ENCODE peak calls at places on chromosomes 13 and 19, in six cellular contexts. J, H, D, G, F and W are unnamed samples.

GRCh38 chr13:37277007-37277406 is 171.5 kb upstream of the CSNK1A1L start:
- DNase-seq in J (no peak), H (no peak), D (no peak), G (no peak), F (no peak), W (no peak)

GRCh38 chr19:1941146-1942077 is at the start of gene CSNK1G2:
- DNase-seq in J (no peak), H (no peak), D (no peak), G (no peak), F (no peak), W (no peak)

GRCh38 chr13:40388617-40389016 is 277.8 kb downstream of the FOXO1 start:
- DNase-seq in J (no peak), H (peak; percentile 96), D (no peak), G (no peak), F (peak; percentile 13), W (peak; percentile 55)

GRCh38 chr13:32804673-32805260 is 211.5 kb upstream of the KL start:
- DNase-seq in J (no peak), H (no peak), D (peak; percentile 14), G (no peak), F (no peak), W (no peak)

GRCh38 chr13:27783111-27783510 is 9.2 kb upstream of the GSX1 start:
- DNase-seq in J (no peak), H (peak; percentile 16), D (no peak), G (no peak), F (peak; percentile 3), W (no peak)

GRCh38 chr19:3508771-3509535 is 2.8 kb downstream of the FZR1 start:
- DNase-seq in J (no peak), H (no peak), D (no peak), G (no peak), F (no peak), W (no peak)

GRCh38 chr13:33349996-33350826 is 64.7 kb upstream of the STARD13 start:
- DNase-seq in J (peak; percentile 12), H (no peak), D (peak; percentile 40), G (no peak), F (peak; percentile 21), W (peak; percentile 46)

GRCh38 chr13:46544811-46545210 is 8.2 kb upstream of the LRCH1 start:
- DNase-seq in J (no peak), H (no peak), D (no peak), G (no peak), F (no peak), W (no peak)

GRCh38 chr13:21203132-21203531 is 26.7 kb downstream of the MRPL57 start:
- DNase-seq in J (no peak), H (no peak), D (no peak), G (no peak), F (no peak), W (no peak)

GRCh38 chr19:28426902-28427232 is 786.1 kb downstream of the UQCRFS1 start:
- DNase-seq in J (no peak), H (no peak), D (peak; percentile 43), G (peak; percentile 58), F (peak; percentile 16), W (no peak)

GRCh38 chr13:95385808-95386207 is 84.6 kb upstream of the ABCC4 start:
- DNase-seq in J (no peak), H (no peak), D (peak; percentile 46), G (no peak), F (no peak), W (peak; percentile 49)

GRCh38 chr13:106376411-106377112 is 158.9 kb downstream of the EFNB2 start:
- DNase-seq in J (no peak), H (peak; percentile 24), D (peak; percentile 98), G (peak; percentile 84), F (peak; percentile 87), W (no peak)

GRCh38 chr13:40613192-40613818 is 53.1 kb downstream of the FOXO1 start:
- DNase-seq in J (no peak), H (peak; percentile 89), D (no peak), G (no peak), F (no peak), W (peak; percentile 66)

GRCh38 chr13:44649118-44649455 is 73.0 kb upstream of the TSC22D1 start:
- DNase-seq in J (no peak), H (peak; percentile 69), D (no peak), G (no peak), F (no peak), W (no peak)

GRCh38 chr19:42568006-42568405 is 26.7 kb downstream of the CEACAM8 start:
- DNase-seq in J (no peak), H (no peak), D (no peak), G (no peak), F (no peak), W (no peak)

GRCh38 chr19:12838893-12839656 is 760 bp downstream of the MAST1 start:
- DNase-seq in J (no peak), H (no peak), D (no peak), G (no peak), F (no peak), W (no peak)

GRCh38 chr13:27124571-27124970 is 47.0 kb downstream of the USP12 start:
- DNase-seq in J (no peak), H (no peak), D (no peak), G (no peak), F (no peak), W (no peak)

GRCh38 chr13:41465215-41465907 is 8.0 kb downstream of the RGCC start:
- DNase-seq in J (no peak), H (peak; percentile 95), D (peak; percentile 91), G (peak; percentile 57), F (peak; percentile 70), W (peak; percentile 97)

GRCh38 chr19:40822161-40822560 is 23.2 kb downstream of the EGLN2 start:
- DNase-seq in J (no peak), H (no peak), D (no peak), G (no peak), F (no peak), W (peak; percentile 41)

GRCh38 chr13:84609716-84610115 is 727.4 kb upstream of the SLITRK1 start:
- DNase-seq in J (no peak), H (no peak), D (peak; percentile 76), G (peak; percentile 66), F (peak; percentile 4), W (no peak)

GRCh38 chr13:68076046-68076445 is 845.9 kb upstream of the PCDH9 start:
- DNase-seq in J (no peak), H (no peak), D (no peak), G (no peak), F (no peak), W (no peak)

GRCh38 chr13:47859129-47859528 is 141.9 kb downstream of the SUCLA2 start:
- DNase-seq in J (no peak), H (no peak), D (peak; percentile 40), G (no peak), F (peak; percentile 77), W (no peak)

GRCh38 chr19:40278361-40279045 is 6.6 kb downstream of the AKT2 start:
- DNase-seq in J (no peak), H (no peak), D (peak; percentile 20), G (no peak), F (no peak), W (no peak)

GRCh38 chr13:88456155-88456554 is 785.0 kb downstream of the SLITRK5 start:
- DNase-seq in J (no peak), H (no peak), D (no peak), G (no peak), F (no peak), W (no peak)

GRCh38 chr19:29119582-29119981 is 93.4 kb downstream of the UQCRFS1 start:
- DNase-seq in J (no peak), H (no peak), D (peak; percentile 10), G (no peak), F (no peak), W (no peak)

GRCh38 chr19:41998246-41999020 is 4.4 kb upstream of the ATP1A3 start:
- DNase-seq in J (peak; percentile 72), H (peak; percentile 49), D (peak; percentile 34), G (no peak), F (peak; percentile 42), W (no peak)

GRCh38 chr13:29439601-29440381 is 155.7 kb downstream of the SLC7A1 start:
- DNase-seq in J (no peak), H (no peak), D (peak; percentile 35), G (no peak), F (no peak), W (no peak)

GRCh38 chr13:50805805-50806204 is 37.7 kb downstream of the DLEU7 start:
- DNase-seq in J (no peak), H (no peak), D (peak; percentile 32), G (no peak), F (peak; percentile 24), W (no peak)

DNA sequence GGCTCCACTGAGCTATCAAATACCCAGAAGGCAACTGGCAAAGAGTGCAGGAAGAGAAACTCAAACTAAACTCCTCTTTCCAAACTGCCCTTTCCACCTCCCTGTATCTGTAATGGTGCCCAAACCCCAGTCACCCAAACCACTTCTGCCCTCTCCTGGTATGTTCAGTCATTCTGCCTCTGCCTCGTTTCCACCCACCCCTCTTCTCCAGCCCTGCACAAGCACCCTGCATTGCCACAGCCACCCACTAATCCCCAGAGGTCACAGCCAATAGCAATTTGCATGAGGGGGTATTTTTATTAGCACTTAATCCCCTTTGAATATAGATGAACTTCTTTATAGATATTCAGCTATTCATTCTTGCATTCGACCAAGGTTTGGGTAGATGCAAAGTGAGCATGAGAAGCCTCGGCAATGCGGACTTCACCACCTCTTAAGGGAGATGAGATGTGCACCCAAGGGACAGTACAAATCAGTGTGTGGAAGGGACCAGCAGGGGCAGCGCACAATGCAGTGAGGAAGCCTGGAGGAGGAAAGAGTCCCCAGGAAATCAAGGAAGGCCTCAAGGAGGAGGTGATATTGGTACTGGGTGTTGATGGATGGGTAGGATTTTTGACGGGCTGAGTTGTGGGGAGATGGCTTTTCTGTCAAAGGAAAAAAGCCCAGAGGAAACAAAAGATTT is 12.4 kb downstream of the TMEM272 start:
- DNase-seq in J (no peak), H (peak; percentile 55), D (peak; percentile 31), G (no peak), F (peak; percentile 35), W (peak; percentile 55)
- TF ChIP-seq CTCF in J (peak; percentile 39), H (peak; percentile 38), D (peak; percentile 30), G (peak; percentile 28), F (peak; percentile 51), W (peak; percentile 72)

GRCh38 chr13:97344250-97345175 is 89.5 kb upstream of the RAP2A start:
- DNase-seq in J (peak; percentile 36), H (peak; percentile 59), D (peak; percentile 75), G (peak; percentile 16), F (peak; percentile 64), W (no peak)
- TF ChIP-seq CTCF in J (peak; percentile 81), H (peak; percentile 50), D (peak; percentile 81), G (peak; percentile 77), F (peak; percentile 89), W (peak; percentile 26)

GRCh38 chr13:48875071-48875470 is 100.6 kb upstream of the FNDC3A start:
- DNase-seq in J (no peak), H (no peak), D (no peak), G (no peak), F (no peak), W (no peak)

GRCh38 chr13:48874165-48874564 is 101.5 kb upstream of the FNDC3A start:
- DNase-seq in J (no peak), H (no peak), D (no peak), G (no peak), F (no peak), W (no peak)

GRCh38 chr13:48876289-48876688 is 99.4 kb upstream of the FNDC3A start:
- DNase-seq in J (no peak), H (no peak), D (no peak), G (no peak), F (no peak), W (no peak)

GRCh38 chr13:48873081-48873480 is 102.6 kb upstream of the FNDC3A start:
- DNase-seq in J (no peak), H (no peak), D (no peak), G (no peak), F (no peak), W (no peak)

GRCh38 chr13:48873598-48873997 is 102.1 kb upstream of the FNDC3A start:
- DNase-seq in J (no peak), H (no peak), D (peak; percentile 61), G (no peak), F (no peak), W (no peak)
- TF ChIP-seq CTCF in J (peak; percentile 26), H (no peak), D (peak; percentile 23), G (no peak), F (peak; percentile 28), W (peak; percentile 26)

GRCh38 chr13:75760182-75760981 is 124.3 kb downstream of the LMO7 start:
- DNase-seq in J (no peak), H (no peak), D (peak; percentile 45), G (no peak), F (no peak), W (no peak)
- TF ChIP-seq CTCF in J (no peak), H (no peak), D (peak; percentile 13), G (peak; percentile 18), F (peak; percentile 7), W (no peak)